ENCODE peak calls at places on chromosomes 2 and 18, in four cellular contexts. One of them, this sample, is unnamed.

GRCh38 chr2:1723397-1724042 is 20.8 kb downstream of the PXDN start:
- DNase-seq in AG10803: no peak
- DNase-seq in fibroblast of the conjunctiva: no peak
- DNase-seq in amygdala: no peak
- DNase-seq in this sample: no peak

GRCh38 chr2:39845460-39846146 is 66.5 kb upstream of the THUMPD2 start:
- DNase-seq in AG10803: no peak
- DNase-seq in fibroblast of the conjunctiva: no peak
- DNase-seq in amygdala: no peak
- DNase-seq in this sample: no peak

GRCh38 chr2:242056785-242057184 is 187.3 kb downstream of the RTP5 start:
- DNase-seq in AG10803: no peak
- DNase-seq in fibroblast of the conjunctiva: no peak
- DNase-seq in amygdala: no peak
- DNase-seq in this sample: no peak

GRCh38 chr18:51164327-51165290 is 32.9 kb downstream of the MEX3C start:
- DNase-seq in AG10803: peak; percentile 42
- DNase-seq in fibroblast of the conjunctiva: no peak
- DNase-seq in amygdala: no peak
- DNase-seq in this sample: no peak

GRCh38 chr2:106193491-106193976 is 567 bp downstream of the UXS1 start:
- DNase-seq in AG10803: no peak
- DNase-seq in fibroblast of the conjunctiva: no peak
- DNase-seq in amygdala: no peak
- DNase-seq in this sample: peak; percentile 23

GRCh38 chr18:57231846-57232245 is 85.0 kb downstream of the BOD1L2 start:
- DNase-seq in AG10803: no peak
- DNase-seq in fibroblast of the conjunctiva: no peak
- DNase-seq in amygdala: no peak
- DNase-seq in this sample: no peak

GRCh38 chr2:152240559-152241231 is 65.1 kb upstream of the STAM2 start:
- DNase-seq in AG10803: peak; percentile 21
- DNase-seq in fibroblast of the conjunctiva: no peak
- DNase-seq in amygdala: no peak
- DNase-seq in this sample: no peak

GRCh38 chr2:9030882-9031645 is 27.6 kb upstream of the MBOAT2 start:
- DNase-seq in AG10803: peak; percentile 40
- DNase-seq in fibroblast of the conjunctiva: peak; percentile 29
- DNase-seq in amygdala: no peak
- DNase-seq in this sample: no peak

GRCh38 chr2:24912986-24913385 is 7.1 kb downstream of the ADCY3 start:
- DNase-seq in AG10803: no peak
- DNase-seq in fibroblast of the conjunctiva: no peak
- DNase-seq in amygdala: no peak
- DNase-seq in this sample: no peak

GRCh38 chr2:48651127-48651526 is 33.5 kb downstream of the GTF2A1L start:
- DNase-seq in AG10803: peak; percentile 90
- DNase-seq in fibroblast of the conjunctiva: peak; percentile 74
- DNase-seq in amygdala: no peak
- DNase-seq in this sample: no peak

GRCh38 chr2:233938676-233939370 is 21.6 kb downstream of the TRPM8 start:
- DNase-seq in AG10803: no peak
- DNase-seq in fibroblast of the conjunctiva: no peak
- DNase-seq in amygdala: no peak
- DNase-seq in this sample: no peak

GRCh38 chr2:206855585-206856433 is 83.5 kb upstream of the CPO start:
- DNase-seq in AG10803: peak; percentile 8
- DNase-seq in fibroblast of the conjunctiva: no peak
- DNase-seq in amygdala: no peak
- DNase-seq in this sample: no peak

GRCh38 chr2:40027968-40028367 is 248.9 kb upstream of the THUMPD2 start:
- DNase-seq in AG10803: peak; percentile 58
- DNase-seq in fibroblast of the conjunctiva: no peak
- DNase-seq in amygdala: no peak
- DNase-seq in this sample: no peak

GRCh38 chr2:221156335-221156734 is 415.8 kb downstream of the EPHA4 start:
- DNase-seq in AG10803: no peak
- DNase-seq in fibroblast of the conjunctiva: no peak
- DNase-seq in amygdala: no peak
- DNase-seq in this sample: no peak

GRCh38 chr2:105934467-105934866 is 189.8 kb downstream of the NCK2 start:
- DNase-seq in AG10803: no peak
- DNase-seq in fibroblast of the conjunctiva: no peak
- DNase-seq in amygdala: no peak
- DNase-seq in this sample: peak; percentile 52

GRCh38 chr2:120473522-120474271 is 127.8 kb downstream of the INHBB start:
- DNase-seq in AG10803: no peak
- DNase-seq in fibroblast of the conjunctiva: no peak
- DNase-seq in amygdala: no peak
- DNase-seq in this sample: no peak

GRCh38 chr2:30178618-30179404 is 32.0 kb downstream of the YPEL5 start:
- DNase-seq in AG10803: peak; percentile 62
- DNase-seq in fibroblast of the conjunctiva: peak; percentile 61
- DNase-seq in amygdala: no peak
- DNase-seq in this sample: no peak

GRCh38 chr2:122072666-122073065 is 317.2 kb downstream of the TSN start:
- DNase-seq in AG10803: peak; percentile 34
- DNase-seq in fibroblast of the conjunctiva: no peak
- DNase-seq in amygdala: no peak
- DNase-seq in this sample: no peak

This sample was measured in CD8-positive, alpha-beta memory T cell.